ENCODE peak calls at places on chromosomes 7 and 10, in nine cellular contexts. M is stimulated activated CD8-positive, alpha-beta memory T cell treated with anti-CD3 and anti-CD28 coated beads, Interleukin-15, amount 100 ng/mL, for 24 hours; W is SW 1271; U is M059J; K is Right ventricle myocardium superior; A is trophoblast cell; Z is right lobe of liver; F is brain microvascular endothelial cell; J is DMS79 treated with DMSO at 0.1 percent for 48 hours. V is an unnamed sample.

GRCh38 chr7:70598976-70599375 is 533.0 kb upstream of the GALNT17 start:
- DNase-seq in M (no peak), W (no peak), U (peak; percentile 46), K (no peak), A (no peak), Z (no peak), F (no peak), J (peak; percentile 92), V (no peak)

GRCh38 chr10:132463333-132464255 is 66.6 kb downstream of the PWWP2B start:
- DNase-seq in M (no peak), W (no peak), U (no peak), K (peak; percentile 53), A (no peak), Z (peak; percentile 47), F (no peak), J (no peak), V (no peak)

GRCh38 chr10:96974348-96974747 is 142.2 kb downstream of the LCOR start:
- DNase-seq in M (no peak), W (no peak), U (no peak), K (no peak), A (no peak), Z (no peak), F (no peak), J (no peak), V (no peak)

GRCh38 chr7:148898845-148899474 is 14.9 kb upstream of the EZH2 start:
- DNase-seq in M (no peak), W (no peak), U (no peak), K (no peak), A (no peak), Z (no peak), F (no peak), J (no peak), V (no peak)

GRCh38 chr10:112336556-112337201 is 37.2 kb upstream of the ACSL5 start:
- DNase-seq in M (no peak), W (no peak), U (no peak), K (no peak), A (no peak), Z (no peak), F (no peak), J (no peak), V (no peak)

GRCh38 chr10:24331457-24331856 is 122.5 kb downstream of the KIAA1217 start:
- DNase-seq in M (no peak), W (no peak), U (peak; percentile 32), K (peak; percentile 61), A (peak; percentile 46), Z (no peak), F (peak; percentile 40), J (peak; percentile 67), V (peak; percentile 70)

GRCh38 chr10:114758331-114758730 is 63.2 kb upstream of the FHIP2A start:
- DNase-seq in M (no peak), W (no peak), U (peak; percentile 57), K (no peak), A (no peak), Z (no peak), F (no peak), J (no peak), V (no peak)

GRCh38 chr10:102593074-102593803 is 51.0 kb upstream of the TRIM8 start:
- DNase-seq in M (no peak), W (no peak), U (peak; percentile 88), K (no peak), A (no peak), Z (no peak), F (peak; percentile 41), J (no peak), V (no peak)

GRCh38 chr10:133131754-133132710 is 28.0 kb upstream of the KNDC1 start:
- DNase-seq in M (no peak), W (no peak), U (no peak), K (no peak), A (no peak), Z (peak; percentile 35), F (no peak), J (no peak), V (peak; percentile 11)

GRCh38 chr7:72153132-72153512 is 259.0 kb downstream of the CALN1 start:
- DNase-seq in M (no peak), W (no peak), U (no peak), K (no peak), A (no peak), Z (no peak), F (no peak), J (no peak), V (no peak)

GRCh38 chr7:116802784-116803183 is 59.6 kb upstream of the CAPZA2 start:
- DNase-seq in M (no peak), W (peak; percentile 64), U (peak; percentile 89), K (no peak), A (peak; percentile 77), Z (no peak), F (peak; percentile 68), J (peak; percentile 52), V (peak; percentile 25)

GRCh38 chr7:14389052-14389988 is 399.9 kb upstream of the ETV1 start:
- DNase-seq in M (no peak), W (no peak), U (no peak), K (no peak), A (no peak), Z (no peak), F (no peak), J (peak; percentile 100), V (no peak)

GRCh38 chr7:82051641-82052040 is 281.8 kb upstream of the HGF start:
- DNase-seq in M (no peak), W (no peak), U (no peak), K (no peak), A (no peak), Z (no peak), F (no peak), J (no peak), V (no peak)

GRCh38 chr10:96906864-96907263 is 74.8 kb downstream of the LCOR start:
- DNase-seq in M (no peak), W (no peak), U (no peak), K (no peak), A (no peak), Z (no peak), F (no peak), J (no peak), V (no peak)

GRCh38 chr10:91104185-91105041 is 116.0 kb upstream of the PCGF5 start:
- DNase-seq in M (no peak), W (no peak), U (no peak), K (no peak), A (no peak), Z (no peak), F (no peak), J (no peak), V (no peak)

GRCh38 chr10:114987995-114988394 is 50.0 kb downstream of the TRUB1 start:
- DNase-seq in M (no peak), W (no peak), U (peak; percentile 55), K (no peak), A (no peak), Z (no peak), F (peak; percentile 93), J (no peak), V (no peak)

GRCh38 chr10:9823268-9823930 is 1194.3 kb upstream of the CELF2 start:
- DNase-seq in M (no peak), W (no peak), U (no peak), K (no peak), A (no peak), Z (no peak), F (no peak), J (no peak), V (no peak)

GRCh38 chr7:104859754-104860426 is 154.1 kb upstream of the KMT2E start:
- DNase-seq in M (no peak), W (no peak), U (no peak), K (no peak), A (no peak), Z (peak; percentile 64), F (no peak), J (no peak), V (no peak)

GRCh38 chr10:266974-267425 is 131.7 kb downstream of the ZMYND11 start:
- DNase-seq in M (no peak), W (no peak), U (no peak), K (no peak), A (peak; percentile 50), Z (no peak), F (peak; percentile 44), J (no peak), V (no peak)

GRCh38 chr10:71316081-71316785 is 2.8 kb upstream of the SLC29A3 start:
- DNase-seq in M (no peak), W (no peak), U (no peak), K (no peak), A (no peak), Z (no peak), F (no peak), J (no peak), V (no peak)

GRCh38 chr10:28130267-28130666 is 131.4 kb upstream of the ODAD2 start:
- DNase-seq in M (no peak), W (peak; percentile 99), U (peak; percentile 86), K (no peak), A (no peak), Z (no peak), F (peak; percentile 78), J (no peak), V (no peak)

GRCh38 chr10:70283445-70284399 is at the start of gene NPFFR1:
- DNase-seq in M (no peak), W (no peak), U (no peak), K (no peak), A (no peak), Z (no peak), F (no peak), J (no peak), V (no peak)

GRCh38 chr10:78177431-78178185 is 143.9 kb downstream of the RPS24 start:
- DNase-seq in M (no peak), W (no peak), U (no peak), K (no peak), A (no peak), Z (no peak), F (no peak), J (no peak), V (no peak)

GRCh38 chr10:5775705-5776104 is 37.5 kb downstream of the GDI2 start:
- DNase-seq in M (peak; percentile 29), W (no peak), U (no peak), K (peak; percentile 69), A (no peak), Z (peak; percentile 47), F (no peak), J (no peak), V (no peak)

GRCh38 chr10:71270301-71270777 is 48.7 kb upstream of the SLC29A3 start:
- DNase-seq in M (no peak), W (peak; percentile 42), U (peak; percentile 53), K (peak; percentile 59), A (peak; percentile 38), Z (no peak), F (peak; percentile 78), J (peak; percentile 26), V (peak; percentile 85)

GRCh38 chr7:30169585-30169978 is 34.8 kb downstream of the MTURN start:
- DNase-seq in M (no peak), W (no peak), U (peak; percentile 96), K (no peak), A (peak; percentile 37), Z (no peak), F (peak; percentile 8), J (no peak), V (no peak)

GRCh38 chr10:114915294-114915693 is 22.7 kb upstream of the TRUB1 start:
- DNase-seq in M (no peak), W (no peak), U (no peak), K (no peak), A (no peak), Z (no peak), F (no peak), J (no peak), V (no peak)

GRCh38 chr10:15451137-15452094 is 80.3 kb upstream of the FAM171A1 start:
- DNase-seq in M (no peak), W (no peak), U (no peak), K (no peak), A (no peak), Z (no peak), F (no peak), J (no peak), V (no peak)

GRCh38 chr10:485776-486572 is 203.5 kb downstream of the DIP2C start:
- DNase-seq in M (no peak), W (no peak), U (no peak), K (no peak), A (no peak), Z (peak; percentile 28), F (no peak), J (peak; percentile 69), V (no peak)

GRCh38 chr7:5584821-5585220 is 161.2 kb upstream of the TNRC18 start:
- DNase-seq in M (no peak), W (no peak), U (no peak), K (no peak), A (no peak), Z (no peak), F (no peak), J (no peak), V (no peak)

GRCh38 chr10:133117036-133117687 is 29.4 kb downstream of the ADGRA1 start:
- DNase-seq in M (no peak), W (no peak), U (no peak), K (no peak), A (no peak), Z (no peak), F (no peak), J (no peak), V (no peak)